ENCODE peak calls at places on chromosomes 16 and 17, in seven cellular contexts. K is activated CD4-positive, alpha-beta T cell treated with anti-CD3 and anti-CD28 coated beads, Interleukin-2, amount 50 U/mL, for 1 hour; D is progenitor cell of endocrine pancreas; B is RPMI8226; V is ELR; X is stimulated activated CD4-positive, alpha-beta T cell treated with anti-CD3 and anti-CD28 coated beads, Interleukin-4, amount 100 ng/mL, for 1 hour; M is NCI-H1105 treated with DMSO at 0.1 percent for 48 hours. Q is an unnamed sample.

GRCh38 chr17:29677139-29677834 is 54.6 kb upstream of the CORO6 start:
- DNase-seq in K (no peak), D (no peak), B (no peak), V (no peak), X (no peak), M (no peak), Q (no peak)

GRCh38 chr16:75377971-75378386 is 55.3 kb downstream of the CFDP1 start:
- DNase-seq in K (no peak), D (no peak), B (no peak), V (peak; percentile 98), X (no peak), M (no peak), Q (peak; percentile 71)

GRCh38 chr17:58595194-58595792 is 80.9 kb upstream of the MTMR4 start:
- DNase-seq in K (no peak), D (no peak), B (peak; percentile 71), V (no peak), X (no peak), M (no peak), Q (peak; percentile 42)

GRCh38 chr17:8583954-8584353 is 46.6 kb downstream of the MYH10 start:
- DNase-seq in K (no peak), D (no peak), B (no peak), V (no peak), X (no peak), M (no peak), Q (no peak)

GRCh38 chr17:73271078-73271477 is 9.4 kb upstream of the CPSF4L start:
- DNase-seq in K (no peak), D (no peak), B (peak; percentile 84), V (no peak), X (no peak), M (peak; percentile 5), Q (no peak)

GRCh38 chr16:84582958-84583516 is 34.8 kb downstream of the COTL1 start:
- DNase-seq in K (no peak), D (no peak), B (no peak), V (peak; percentile 66), X (no peak), M (no peak), Q (no peak)

GRCh38 chr17:39012725-39013124 is 45.5 kb upstream of the FBXO47 start:
- DNase-seq in K (no peak), D (no peak), B (no peak), V (no peak), X (no peak), M (no peak), Q (no peak)

GRCh38 chr16:57781741-57782606 is 20.3 kb downstream of the KIFC3 start:
- DNase-seq in K (no peak), D (no peak), B (no peak), V (peak; percentile 55), X (no peak), M (no peak), Q (no peak)

GRCh38 chr16:48511071-48511540 is 98.9 kb downstream of the N4BP1 start:
- DNase-seq in K (no peak), D (no peak), B (no peak), V (peak; percentile 9), X (no peak), M (no peak), Q (no peak)

GRCh38 chr17:41645371-41646063 is 21.1 kb upstream of the KRT17 start:
- DNase-seq in K (no peak), D (no peak), B (no peak), V (peak; percentile 68), X (no peak), M (no peak), Q (no peak)

GRCh38 chr17:35774499-35774898 is 13.8 kb downstream of the C17orf50 start:
- DNase-seq in K (no peak), D (no peak), B (no peak), V (no peak), X (no peak), M (no peak), Q (no peak)

GRCh38 chr17:82172461-82173160 is 40.0 kb downstream of the CCDC57 start:
- DNase-seq in K (no peak), D (no peak), B (no peak), V (no peak), X (no peak), M (no peak), Q (no peak)

GRCh38 chr17:67602974-67603373 is 114.8 kb upstream of the NOL11 start:
- DNase-seq in K (peak; percentile 42), D (peak; percentile 11), B (peak; percentile 48), V (peak; percentile 69), X (peak; percentile 27), M (peak; percentile 5), Q (peak; percentile 87)

GRCh38 chr16:88773812-88774291 is 11.2 kb downstream of the PIEZO1 start:
- DNase-seq in K (no peak), D (no peak), B (no peak), V (peak; percentile 98), X (no peak), M (no peak), Q (peak; percentile 51)

Q was measured in GM23338.